ENCODE peak calls at places on chromosomes 16 and 17, in ten cellular contexts. One of them, this sample, is unnamed.

GRCh38 chr16:3101018-3101840 is 2.1 kb upstream of the ZSCAN10 start:
- DNase-seq in stimulated activated CD8-positive, alpha-beta memory T cell treated with anti-CD3 and anti-CD28 coated beads, Interleukin-4, amount 100 ng/mL, for 48 hours: peak
- DNase-seq in GM12891: peak
- DNase-seq in activated CD8-positive, alpha-beta T cell treated with anti-CD3 and anti-CD28 coated beads for 36 hours: peak
- DNase-seq in glutamatergic neuron: no peak
- DNase-seq in AG04449: no peak
- DNase-seq in NCI-H69: peak
- DNase-seq in GDM1: peak
- DNase-seq in body of pancreas: no peak
- DNase-seq in aorta: peak
- DNase-seq in this sample: no peak

GRCh38 chr16:30721606-30722005 is 22.6 kb downstream of the SRCAP start:
- DNase-seq in stimulated activated CD8-positive, alpha-beta memory T cell treated with anti-CD3 and anti-CD28 coated beads, Interleukin-4, amount 100 ng/mL, for 48 hours: no peak
- DNase-seq in GM12891: no peak
- DNase-seq in activated CD8-positive, alpha-beta T cell treated with anti-CD3 and anti-CD28 coated beads for 36 hours: no peak
- DNase-seq in glutamatergic neuron: no peak
- DNase-seq in AG04449: no peak
- DNase-seq in NCI-H69: peak
- DNase-seq in GDM1: no peak
- DNase-seq in body of pancreas: no peak
- DNase-seq in aorta: no peak
- DNase-seq in this sample: no peak

GRCh38 chr17:31604936-31605335 is 213.5 kb downstream of the RAB11FIP4 start:
- DNase-seq in stimulated activated CD8-positive, alpha-beta memory T cell treated with anti-CD3 and anti-CD28 coated beads, Interleukin-4, amount 100 ng/mL, for 48 hours: no peak
- DNase-seq in GM12891: no peak
- DNase-seq in activated CD8-positive, alpha-beta T cell treated with anti-CD3 and anti-CD28 coated beads for 36 hours: no peak
- DNase-seq in glutamatergic neuron: no peak
- DNase-seq in AG04449: no peak
- DNase-seq in NCI-H69: no peak
- DNase-seq in GDM1: no peak
- DNase-seq in body of pancreas: no peak
- DNase-seq in aorta: no peak
- DNase-seq in this sample: no peak

GRCh38 chr16:73877148-73877547 is 419.5 kb upstream of the PSMD7 start:
- DNase-seq in stimulated activated CD8-positive, alpha-beta memory T cell treated with anti-CD3 and anti-CD28 coated beads, Interleukin-4, amount 100 ng/mL, for 48 hours: no peak
- DNase-seq in GM12891: no peak
- DNase-seq in activated CD8-positive, alpha-beta T cell treated with anti-CD3 and anti-CD28 coated beads for 36 hours: no peak
- DNase-seq in glutamatergic neuron: no peak
- DNase-seq in AG04449: no peak
- DNase-seq in NCI-H69: no peak
- DNase-seq in GDM1: no peak
- DNase-seq in body of pancreas: no peak
- DNase-seq in aorta: no peak
- DNase-seq in this sample: no peak

GRCh38 chr17:69809331-69809730 is 265.7 kb upstream of the KCNJ16 start:
- DNase-seq in stimulated activated CD8-positive, alpha-beta memory T cell treated with anti-CD3 and anti-CD28 coated beads, Interleukin-4, amount 100 ng/mL, for 48 hours: no peak
- DNase-seq in GM12891: no peak
- DNase-seq in activated CD8-positive, alpha-beta T cell treated with anti-CD3 and anti-CD28 coated beads for 36 hours: no peak
- DNase-seq in glutamatergic neuron: no peak
- DNase-seq in AG04449: no peak
- DNase-seq in NCI-H69: no peak
- DNase-seq in GDM1: no peak
- DNase-seq in body of pancreas: no peak
- DNase-seq in aorta: no peak
- DNase-seq in this sample: no peak

GRCh38 chr16:55035037-55035436 is 104.4 kb downstream of the IRX5 start:
- DNase-seq in stimulated activated CD8-positive, alpha-beta memory T cell treated with anti-CD3 and anti-CD28 coated beads, Interleukin-4, amount 100 ng/mL, for 48 hours: peak
- DNase-seq in GM12891: no peak
- DNase-seq in activated CD8-positive, alpha-beta T cell treated with anti-CD3 and anti-CD28 coated beads for 36 hours: peak
- DNase-seq in glutamatergic neuron: peak
- DNase-seq in AG04449: no peak
- DNase-seq in NCI-H69: peak
- DNase-seq in GDM1: no peak
- DNase-seq in body of pancreas: peak
- DNase-seq in aorta: no peak
- DNase-seq in this sample: peak

GRCh38 chr17:9195961-9196668 is 174.8 kb downstream of the NTN1 start:
- DNase-seq in stimulated activated CD8-positive, alpha-beta memory T cell treated with anti-CD3 and anti-CD28 coated beads, Interleukin-4, amount 100 ng/mL, for 48 hours: no peak
- DNase-seq in GM12891: no peak
- DNase-seq in activated CD8-positive, alpha-beta T cell treated with anti-CD3 and anti-CD28 coated beads for 36 hours: no peak
- DNase-seq in glutamatergic neuron: peak
- DNase-seq in AG04449: no peak
- DNase-seq in NCI-H69: peak
- DNase-seq in GDM1: no peak
- DNase-seq in body of pancreas: no peak
- DNase-seq in aorta: no peak
- DNase-seq in this sample: no peak

GRCh38 chr16:22369221-22369811 is 5.1 kb downstream of the CDR2 start:
- DNase-seq in stimulated activated CD8-positive, alpha-beta memory T cell treated with anti-CD3 and anti-CD28 coated beads, Interleukin-4, amount 100 ng/mL, for 48 hours: no peak
- DNase-seq in GM12891: no peak
- DNase-seq in activated CD8-positive, alpha-beta T cell treated with anti-CD3 and anti-CD28 coated beads for 36 hours: no peak
- DNase-seq in glutamatergic neuron: no peak
- DNase-seq in AG04449: no peak
- DNase-seq in NCI-H69: peak
- DNase-seq in GDM1: no peak
- DNase-seq in body of pancreas: no peak
- DNase-seq in aorta: no peak
- DNase-seq in this sample: no peak

GRCh38 chr17:82608816-82609215 is 39.4 kb downstream of the WDR45B start:
- DNase-seq in stimulated activated CD8-positive, alpha-beta memory T cell treated with anti-CD3 and anti-CD28 coated beads, Interleukin-4, amount 100 ng/mL, for 48 hours: no peak
- DNase-seq in GM12891: no peak
- DNase-seq in activated CD8-positive, alpha-beta T cell treated with anti-CD3 and anti-CD28 coated beads for 36 hours: no peak
- DNase-seq in glutamatergic neuron: no peak
- DNase-seq in AG04449: no peak
- DNase-seq in NCI-H69: no peak
- DNase-seq in GDM1: no peak
- DNase-seq in body of pancreas: no peak
- DNase-seq in aorta: no peak
- DNase-seq in this sample: no peak

GRCh38 chr17:61221597-61222471 is 177.8 kb upstream of the TBX2 start:
- DNase-seq in stimulated activated CD8-positive, alpha-beta memory T cell treated with anti-CD3 and anti-CD28 coated beads, Interleukin-4, amount 100 ng/mL, for 48 hours: no peak
- DNase-seq in GM12891: no peak
- DNase-seq in activated CD8-positive, alpha-beta T cell treated with anti-CD3 and anti-CD28 coated beads for 36 hours: peak
- DNase-seq in glutamatergic neuron: no peak
- DNase-seq in AG04449: no peak
- DNase-seq in NCI-H69: no peak
- DNase-seq in GDM1: peak
- DNase-seq in body of pancreas: no peak
- DNase-seq in aorta: no peak
- DNase-seq in this sample: no peak

GRCh38 chr16:46649571-46649970 is 28.4 kb upstream of the SHCBP1 start:
- DNase-seq in stimulated activated CD8-positive, alpha-beta memory T cell treated with anti-CD3 and anti-CD28 coated beads, Interleukin-4, amount 100 ng/mL, for 48 hours: no peak
- DNase-seq in GM12891: no peak
- DNase-seq in activated CD8-positive, alpha-beta T cell treated with anti-CD3 and anti-CD28 coated beads for 36 hours: no peak
- DNase-seq in glutamatergic neuron: no peak
- DNase-seq in AG04449: no peak
- DNase-seq in NCI-H69: no peak
- DNase-seq in GDM1: no peak
- DNase-seq in body of pancreas: peak
- DNase-seq in aorta: no peak
- DNase-seq in this sample: no peak

GRCh38 chr16:57742543-57742942 is 7.0 kb downstream of the KATNB1 start:
- DNase-seq in stimulated activated CD8-positive, alpha-beta memory T cell treated with anti-CD3 and anti-CD28 coated beads, Interleukin-4, amount 100 ng/mL, for 48 hours: no peak
- DNase-seq in GM12891: no peak
- DNase-seq in activated CD8-positive, alpha-beta T cell treated with anti-CD3 and anti-CD28 coated beads for 36 hours: no peak
- DNase-seq in glutamatergic neuron: no peak
- DNase-seq in AG04449: no peak
- DNase-seq in NCI-H69: peak
- DNase-seq in GDM1: no peak
- DNase-seq in body of pancreas: no peak
- DNase-seq in aorta: no peak
- DNase-seq in this sample: no peak

GRCh38 chr17:82765357-82765756 is 13.5 kb downstream of the TBCD start:
- DNase-seq in stimulated activated CD8-positive, alpha-beta memory T cell treated with anti-CD3 and anti-CD28 coated beads, Interleukin-4, amount 100 ng/mL, for 48 hours: no peak
- DNase-seq in GM12891: no peak
- DNase-seq in activated CD8-positive, alpha-beta T cell treated with anti-CD3 and anti-CD28 coated beads for 36 hours: no peak
- DNase-seq in glutamatergic neuron: no peak
- DNase-seq in AG04449: no peak
- DNase-seq in NCI-H69: no peak
- DNase-seq in GDM1: no peak
- DNase-seq in body of pancreas: no peak
- DNase-seq in aorta: peak
- DNase-seq in this sample: no peak

GRCh38 chr16:58264007-58264406 is 30.8 kb downstream of the PRSS54 start:
- DNase-seq in stimulated activated CD8-positive, alpha-beta memory T cell treated with anti-CD3 and anti-CD28 coated beads, Interleukin-4, amount 100 ng/mL, for 48 hours: no peak
- DNase-seq in GM12891: no peak
- DNase-seq in activated CD8-positive, alpha-beta T cell treated with anti-CD3 and anti-CD28 coated beads for 36 hours: no peak
- DNase-seq in glutamatergic neuron: no peak
- DNase-seq in AG04449: no peak
- DNase-seq in NCI-H69: no peak
- DNase-seq in GDM1: no peak
- DNase-seq in body of pancreas: no peak
- DNase-seq in aorta: no peak
- DNase-seq in this sample: no peak

GRCh38 chr16:7513429-7513828 is 180.8 kb downstream of the RBFOX1 start:
- DNase-seq in stimulated activated CD8-positive, alpha-beta memory T cell treated with anti-CD3 and anti-CD28 coated beads, Interleukin-4, amount 100 ng/mL, for 48 hours: peak
- DNase-seq in GM12891: peak
- DNase-seq in activated CD8-positive, alpha-beta T cell treated with anti-CD3 and anti-CD28 coated beads for 36 hours: peak
- DNase-seq in glutamatergic neuron: peak
- DNase-seq in AG04449: no peak
- DNase-seq in NCI-H69: peak
- DNase-seq in GDM1: no peak
- DNase-seq in body of pancreas: no peak
- DNase-seq in aorta: no peak
- DNase-seq in this sample: no peak

GRCh38 chr17:39283896-39284295 is 58.2 kb upstream of the STAC2 start:
- DNase-seq in stimulated activated CD8-positive, alpha-beta memory T cell treated with anti-CD3 and anti-CD28 coated beads, Interleukin-4, amount 100 ng/mL, for 48 hours: no peak
- DNase-seq in GM12891: no peak
- DNase-seq in activated CD8-positive, alpha-beta T cell treated with anti-CD3 and anti-CD28 coated beads for 36 hours: no peak
- DNase-seq in glutamatergic neuron: no peak
- DNase-seq in AG04449: no peak
- DNase-seq in NCI-H69: no peak
- DNase-seq in GDM1: no peak
- DNase-seq in body of pancreas: no peak
- DNase-seq in aorta: no peak
- DNase-seq in this sample: no peak

GRCh38 chr17:18278867-18279266 is 18.4 kb downstream of the MIEF2 start:
- DNase-seq in stimulated activated CD8-positive, alpha-beta memory T cell treated with anti-CD3 and anti-CD28 coated beads, Interleukin-4, amount 100 ng/mL, for 48 hours: no peak
- DNase-seq in GM12891: no peak
- DNase-seq in activated CD8-positive, alpha-beta T cell treated with anti-CD3 and anti-CD28 coated beads for 36 hours: no peak
- DNase-seq in glutamatergic neuron: no peak
- DNase-seq in AG04449: no peak
- DNase-seq in NCI-H69: no peak
- DNase-seq in GDM1: no peak
- DNase-seq in body of pancreas: no peak
- DNase-seq in aorta: no peak
- DNase-seq in this sample: no peak

GRCh38 chr17:21282231-21282630 is 2.3 kb upstream of the MAP2K3 start:
- DNase-seq in stimulated activated CD8-positive, alpha-beta memory T cell treated with anti-CD3 and anti-CD28 coated beads, Interleukin-4, amount 100 ng/mL, for 48 hours: no peak
- DNase-seq in GM12891: no peak
- DNase-seq in activated CD8-positive, alpha-beta T cell treated with anti-CD3 and anti-CD28 coated beads for 36 hours: no peak
- DNase-seq in glutamatergic neuron: no peak
- DNase-seq in AG04449: peak
- DNase-seq in NCI-H69: no peak
- DNase-seq in GDM1: no peak
- DNase-seq in body of pancreas: no peak
- DNase-seq in aorta: peak
- DNase-seq in this sample: no peak

GRCh38 chr17:53724726-53725125 is 98.0 kb upstream of the KIF2B start:
- DNase-seq in stimulated activated CD8-positive, alpha-beta memory T cell treated with anti-CD3 and anti-CD28 coated beads, Interleukin-4, amount 100 ng/mL, for 48 hours: no peak
- DNase-seq in GM12891: no peak
- DNase-seq in activated CD8-positive, alpha-beta T cell treated with anti-CD3 and anti-CD28 coated beads for 36 hours: no peak
- DNase-seq in glutamatergic neuron: no peak
- DNase-seq in AG04449: no peak
- DNase-seq in NCI-H69: no peak
- DNase-seq in GDM1: no peak
- DNase-seq in body of pancreas: no peak
- DNase-seq in aorta: no peak
- DNase-seq in this sample: no peak

GRCh38 chr17:29826045-29826692 is 103.9 kb downstream of the SSH2 start:
- DNase-seq in stimulated activated CD8-positive, alpha-beta memory T cell treated with anti-CD3 and anti-CD28 coated beads, Interleukin-4, amount 100 ng/mL, for 48 hours: no peak
- DNase-seq in GM12891: no peak
- DNase-seq in activated CD8-positive, alpha-beta T cell treated with anti-CD3 and anti-CD28 coated beads for 36 hours: no peak
- DNase-seq in glutamatergic neuron: no peak
- DNase-seq in AG04449: no peak
- DNase-seq in NCI-H69: peak
- DNase-seq in GDM1: no peak
- DNase-seq in body of pancreas: no peak
- DNase-seq in aorta: no peak
- DNase-seq in this sample: no peak

This sample was measured in lung.